ENCODE peak calls at places on chromosomes 5 and 9, in eight cellular contexts. L is IMR-90, I is HCT116, U is GM12892, F is A549, R is NB4, X is right lobe of liver, M is uterus. E is an unnamed sample.

GRCh38 chr9:133204993-133205336 is 4.1 kb downstream of the OBP2B start:
- DNase-seq in L (no peak), I (no peak), U (no peak), F (no peak), R (no peak), X (peak), M (no peak), E (no peak)

GRCh38 chr5:63128018-63128417 is 549.4 kb downstream of the LRRC70 start:
- DNase-seq in L (no peak), I (no peak), U (no peak), F (no peak), R (no peak), X (no peak), M (no peak), E (no peak)

GRCh38 chr9:70130266-70130665 is 86.6 kb downstream of the MAMDC2 start:
- DNase-seq in L (no peak), I (no peak), U (no peak), F (no peak), R (peak), X (no peak), M (no peak), E (no peak)

GRCh38 chr9:96071245-96072124 is 196.0 kb downstream of the ERCC6L2 start:
- DNase-seq in L (peak), I (peak), U (peak), F (peak), R (peak), X (no peak), M (no peak), E (peak)

GRCh38 chr9:13719981-13720380 is 440.5 kb upstream of the MPDZ start:
- DNase-seq in L (peak), I (no peak), U (no peak), F (no peak), R (no peak), X (no peak), M (no peak), E (no peak)

GRCh38 chr5:159943331-159943730 is 27.0 kb downstream of the ADRA1B start:
- DNase-seq in L (no peak), I (no peak), U (no peak), F (no peak), R (no peak), X (no peak), M (no peak), E (no peak)

GRCh38 chr9:132319421-132320110 is 35.2 kb downstream of the SETX start:
- DNase-seq in L (no peak), I (no peak), U (no peak), F (no peak), R (no peak), X (no peak), M (no peak), E (no peak)

GRCh38 chr9:120324996-120325642 is 254.8 kb downstream of the CDK5RAP2 start:
- DNase-seq in L (no peak), I (no peak), U (no peak), F (no peak), R (peak), X (no peak), M (no peak), E (no peak)

GRCh38 chr9:1612886-1613285 is 402.3 kb upstream of the SMARCA2 start:
- DNase-seq in L (no peak), I (no peak), U (no peak), F (no peak), R (no peak), X (no peak), M (no peak), E (no peak)

GRCh38 chr9:28774433-28775029 is 1201.2 kb upstream of the C9orf72 start:
- DNase-seq in L (peak), I (peak), U (no peak), F (peak), R (peak), X (no peak), M (no peak), E (peak)

GRCh38 chr5:87007737-87008136 is 259.9 kb upstream of the RASA1 start:
- DNase-seq in L (no peak), I (no peak), U (no peak), F (no peak), R (no peak), X (no peak), M (no peak), E (no peak)

GRCh38 chr5:131571669-131572168 is 63.3 kb downstream of the RAPGEF6 start:
- DNase-seq in L (no peak), I (no peak), U (no peak), F (no peak), R (no peak), X (no peak), M (no peak), E (no peak)

GRCh38 chr5:161007879-161008278 is 155.9 kb upstream of the ATP10B start:
- DNase-seq in L (no peak), I (no peak), U (no peak), F (no peak), R (no peak), X (no peak), M (no peak), E (no peak)

GRCh38 chr5:161009194-161009593 is 157.2 kb upstream of the ATP10B start:
- DNase-seq in L (no peak), I (no peak), U (no peak), F (no peak), R (no peak), X (no peak), M (no peak), E (no peak)

DNA sequence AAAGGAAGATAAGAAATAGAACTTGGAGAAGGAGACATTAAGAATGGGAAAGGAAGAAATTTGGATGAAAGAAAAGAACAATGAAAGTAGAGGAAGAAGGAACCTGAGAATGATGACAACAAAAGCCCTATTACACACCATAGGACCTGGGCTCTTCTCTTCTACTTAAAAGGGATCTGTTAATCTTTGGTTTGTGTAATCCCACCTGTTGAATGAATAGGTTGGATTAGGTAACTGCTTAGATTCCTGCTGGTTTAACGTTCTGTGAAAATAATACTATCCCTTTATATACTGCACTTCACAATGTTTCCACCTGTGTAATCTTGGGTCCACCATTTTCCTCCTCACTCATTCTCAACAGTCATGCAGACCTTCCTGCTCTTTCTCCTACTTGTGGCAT is 157.8 kb upstream of the ATP10B start:
- DNase-seq in L (no peak), I (no peak), U (no peak), F (no peak), R (no peak), X (no peak), M (no peak), E (no peak)
- TF ChIP-seq POLR2A in L (no peak), I (no peak), U (no peak), F (no peak), R (no peak), X (no peak), M (no peak), E (no peak)

DNA sequence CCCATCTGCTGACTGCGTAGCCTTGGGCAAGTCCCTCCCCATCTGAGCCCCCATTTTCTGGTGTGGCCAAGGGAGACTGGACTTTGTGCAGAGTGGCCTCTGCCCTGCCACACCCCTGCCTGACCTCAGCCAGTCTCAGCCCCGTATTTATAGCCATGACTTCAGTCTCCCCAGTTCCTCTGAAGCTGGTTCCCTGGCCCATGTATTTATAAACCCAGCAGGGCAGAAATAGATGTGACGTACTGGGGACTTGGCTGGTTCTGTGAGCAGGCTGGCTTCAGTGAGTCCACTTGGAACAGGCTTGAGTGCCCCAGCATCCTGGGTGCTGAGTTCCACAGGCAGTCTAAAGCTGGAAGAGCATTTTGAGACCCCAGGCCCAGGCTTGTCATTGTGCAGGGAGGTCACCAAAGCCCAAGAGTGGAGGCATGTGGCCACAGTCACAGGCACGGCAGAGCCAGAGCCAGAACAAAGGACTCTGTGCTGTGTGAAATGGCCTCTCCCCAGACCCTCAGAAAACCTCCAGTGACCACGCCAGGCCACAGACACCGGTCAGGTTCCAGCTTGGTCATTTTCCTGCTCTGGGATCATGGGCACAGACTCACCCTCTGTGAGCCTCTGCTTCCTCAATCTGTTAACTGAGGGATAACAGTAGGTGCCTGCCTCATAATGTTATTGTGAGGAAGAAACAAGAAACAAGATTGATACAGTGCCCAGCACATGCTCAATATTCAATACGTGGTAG is 30.4 kb upstream of the SYNPO start:
- DNase-seq in L (no peak), I (no peak), U (no peak), F (no peak), R (no peak), X (peak), M (no peak), E (no peak)
- TF ChIP-seq POLR2A in L (no peak), I (no peak), U (no peak), F (no peak), R (no peak), X (no peak), M (no peak), E (no peak)

DNA sequence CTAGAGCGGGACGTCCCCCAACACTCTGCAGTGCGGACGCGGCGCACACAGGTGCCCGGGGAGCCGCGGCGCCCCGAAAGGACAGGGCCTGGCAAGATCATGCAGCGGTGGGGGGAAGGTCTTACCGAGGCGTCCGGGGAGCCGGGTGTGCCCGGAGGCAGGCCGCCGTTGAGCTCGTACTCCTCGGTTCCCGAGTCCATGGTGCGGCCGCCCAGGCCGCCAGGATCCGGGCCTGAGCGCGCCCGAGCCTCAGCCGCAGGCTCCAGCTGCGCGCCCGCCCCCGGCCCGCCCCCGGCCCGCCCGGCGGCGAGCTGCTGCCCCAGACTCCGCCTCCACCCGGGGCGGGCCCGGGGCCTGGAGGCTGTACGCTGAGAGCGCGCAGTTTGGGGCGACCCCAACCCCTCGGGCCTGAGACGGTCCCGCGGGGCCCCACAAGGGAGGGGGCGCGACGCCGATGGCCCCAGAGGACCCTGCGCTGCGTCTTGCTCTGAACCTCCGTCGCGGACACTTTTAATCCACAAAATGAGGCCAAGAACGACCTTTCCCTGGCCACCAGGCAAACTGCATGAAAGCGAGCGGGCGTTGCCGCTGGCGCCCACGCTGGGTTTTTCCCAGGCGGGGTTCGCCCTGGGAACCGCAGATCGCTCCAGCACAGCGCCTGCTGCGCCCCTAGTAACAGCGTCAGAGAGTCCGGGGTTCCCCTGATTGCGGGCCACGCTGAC is at the start of gene NINJ1:
- DNase-seq in L (peak), I (peak), U (peak), F (peak), R (peak), X (peak), M (peak), E (peak)
- TF ChIP-seq POLR2A in L (peak), I (no peak), U (peak), F (peak), R (peak), X (peak), M (peak), E (peak)

DNA sequence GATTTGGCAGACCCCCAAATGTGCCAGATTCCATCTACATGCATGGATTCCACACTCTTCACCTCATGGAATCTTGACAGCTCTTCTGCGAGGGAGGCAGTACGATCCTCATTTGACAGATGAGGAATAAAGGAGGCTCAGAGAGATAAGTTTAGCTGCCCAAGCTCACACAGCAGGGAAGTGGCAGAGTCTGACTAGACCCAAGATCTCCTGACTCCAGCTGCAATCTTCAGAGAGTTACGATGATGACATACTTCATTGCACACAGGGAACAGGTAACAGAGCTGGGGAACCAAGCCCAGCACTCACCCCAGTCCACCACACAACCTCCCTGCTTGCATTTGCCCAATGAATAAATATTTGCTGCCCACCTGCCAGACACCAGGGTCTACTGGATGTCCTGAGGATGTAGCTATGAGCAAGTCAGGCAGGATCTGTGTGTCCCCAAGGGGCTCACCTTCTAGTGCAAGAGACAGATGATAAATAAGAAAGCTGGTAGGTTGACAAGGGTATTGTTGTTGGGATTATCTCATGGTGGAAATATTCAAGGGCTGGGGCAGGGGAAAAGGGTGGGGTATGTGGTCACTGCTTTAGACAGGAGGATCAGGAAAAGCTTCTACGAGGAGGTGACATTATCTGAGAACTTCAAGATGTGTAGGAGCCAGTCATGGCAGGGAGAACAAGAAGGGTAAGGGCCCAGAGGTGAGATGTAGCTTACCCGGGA is 28.7 kb upstream of the CPEB4 start:
- DNase-seq in L (no peak), I (no peak), U (no peak), F (no peak), R (no peak), X (no peak), M (no peak), E (no peak)
- TF ChIP-seq POLR2A in L (no peak), I (no peak), U (no peak), F (no peak), R (no peak), X (no peak), M (no peak), E (no peak)

E was measured in H54.